ENCODE peak calls at places on chromosomes 4 and X, in ten cellular contexts. F is cardiac fibroblast; V is stimulated activated CD4-positive, alpha-beta T cell treated with anti-CD3 and anti-CD28 coated beads, Interleukin-15, amount 100 ng/mL, for 1 hour; M is H4; N is AG08395; S is GM20000; G is lower leg skin; E is Right ventricle myocardium superior; L is GM13976; Q is GM12865. C is an unnamed sample.
A peak's percentile ranks its signal among the peaks of the same experiment; 100 is the strongest.

GRCh38 chrX:86237482-86237881 is 89.2 kb downstream of the DACH2 start:
- DNase-seq in F (no peak), V (no peak), M (peak; percentile 2), N (no peak), S (no peak), G (no peak), E (no peak), L (no peak), Q (no peak), C (peak; percentile 0)

GRCh38 chr4:85078016-85078415 is 111.5 kb upstream of the WDFY3 start:
- DNase-seq in F (no peak), V (no peak), M (no peak), N (no peak), S (no peak), G (no peak), E (no peak), L (no peak), Q (no peak), C (no peak)

GRCh38 chr4:47553329-47554125 is 68.5 kb downstream of the ATP10D start:
- DNase-seq in F (no peak), V (no peak), M (no peak), N (no peak), S (no peak), G (no peak), E (no peak), L (no peak), Q (no peak), C (no peak)

GRCh38 chr4:158673633-158674032 is 1.5 kb downstream of the ETFDH start:
- DNase-seq in F (no peak), V (no peak), M (no peak), N (no peak), S (no peak), G (no peak), E (no peak), L (no peak), Q (no peak), C (no peak)

GRCh38 chr4:10123227-10124101 is 6.9 kb upstream of the WDR1 start:
- DNase-seq in F (peak; percentile 77), V (no peak), M (peak; percentile 42), N (no peak), S (no peak), G (no peak), E (peak; percentile 46), L (no peak), Q (no peak), C (peak; percentile 67)

GRCh38 chrX:24594531-24594930 is 52.6 kb downstream of the PCYT1B start:
- DNase-seq in F (no peak), V (no peak), M (no peak), N (no peak), S (no peak), G (no peak), E (no peak), L (no peak), Q (no peak), C (no peak)

GRCh38 chr4:13530823-13531608 is 13.3 kb downstream of the NKX3-2 start:
- DNase-seq in F (no peak), V (no peak), M (no peak), N (peak; percentile 1), S (peak; percentile 27), G (peak; percentile 80), E (no peak), L (peak; percentile 30), Q (no peak), C (no peak)

GRCh38 chr4:4659871-4660651 is 118.2 kb upstream of the STX18 start:
- DNase-seq in F (peak; percentile 82), V (no peak), M (peak; percentile 98), N (peak; percentile 92), S (no peak), G (no peak), E (no peak), L (no peak), Q (no peak), C (peak; percentile 67)

GRCh38 chrX:39729834-39730670 is 367.7 kb downstream of the BCOR start:
- DNase-seq in F (no peak), V (no peak), M (peak; percentile 68), N (peak; percentile 26), S (no peak), G (peak; percentile 82), E (no peak), L (no peak), Q (no peak), C (peak; percentile 85)

GRCh38 chr4:145788765-145789164 is 108.8 kb downstream of the C4orf51 start:
- DNase-seq in F (no peak), V (no peak), M (peak; percentile 22), N (no peak), S (no peak), G (no peak), E (no peak), L (no peak), Q (no peak), C (no peak)

GRCh38 chr4:139552908-139553307 is 3.1 kb downstream of the SETD7 start:
- DNase-seq in F (no peak), V (no peak), M (no peak), N (no peak), S (no peak), G (no peak), E (no peak), L (no peak), Q (no peak), C (no peak)

GRCh38 chrX:20252392-20253231 is 14.1 kb downstream of the RPS6KA3 start:
- DNase-seq in F (peak; percentile 57), V (peak; percentile 51), M (peak; percentile 42), N (peak; percentile 56), S (no peak), G (peak; percentile 91), E (peak; percentile 66), L (peak; percentile 15), Q (peak; percentile 62), C (peak; percentile 42)

GRCh38 chrX:123860506-123860840 is 620 bp downstream of the XIAP start:
- DNase-seq in F (no peak), V (no peak), M (peak; percentile 40), N (no peak), S (peak; percentile 25), G (no peak), E (no peak), L (no peak), Q (peak; percentile 69), C (no peak)

GRCh38 chrX:130083656-130084382 is 26.5 kb downstream of the ELF4 start:
- DNase-seq in F (no peak), V (no peak), M (no peak), N (no peak), S (peak; percentile 40), G (no peak), E (peak; percentile 44), L (peak; percentile 65), Q (peak; percentile 85), C (no peak)

GRCh38 chr4:6815029-6815836 is 32.7 kb downstream of the KIAA0232 start:
- DNase-seq in F (no peak), V (no peak), M (no peak), N (no peak), S (no peak), G (no peak), E (no peak), L (no peak), Q (no peak), C (no peak)

GRCh38 chr4:150828159-150828558 is 186.9 kb downstream of the LRBA start:
- DNase-seq in F (no peak), V (peak; percentile 13), M (no peak), N (no peak), S (peak; percentile 55), G (no peak), E (no peak), L (peak; percentile 47), Q (peak; percentile 89), C (no peak)

GRCh38 chr4:23904639-23905061 is 14.8 kb upstream of the PPARGC1A start:
- DNase-seq in F (no peak), V (no peak), M (no peak), N (no peak), S (no peak), G (no peak), E (no peak), L (no peak), Q (no peak), C (peak; percentile 58)

GRCh38 chr4:7661846-7662506 is 227.2 kb upstream of the PSAPL1 start:
- DNase-seq in F (no peak), V (no peak), M (no peak), N (no peak), S (no peak), G (no peak), E (no peak), L (no peak), Q (no peak), C (no peak)

C was measured in myocyte.